ENCODE peak calls at places on chromosomes 12 and 14, in four cellular contexts. V is Calu3; L is stromal cell of bone marrow; O is naive thymus-derived CD4-positive, alpha-beta T cell. W is an unnamed sample.
A peak's percentile ranks its signal among the peaks of the same experiment; 100 is the strongest.

GRCh38 chr14:92607702-92608429 is 94.3 kb downstream of the RIN3 start:
- DNase-seq in L (peak; percentile 88), O (no peak), V (no peak), W (peak; percentile 95)

GRCh38 chr12:53053223-53054111 is 3.6 kb downstream of the TNS2 start:
- DNase-seq in V (peak; percentile 86), L (no peak), O (peak; percentile 55), W (peak; percentile 31)

GRCh38 chr14:38616959-38617358 is 361.1 kb upstream of the CLEC14A start:
- DNase-seq in V (no peak), O (no peak), L (no peak), W (peak; percentile 6)

GRCh38 chr12:29032431-29032830 is 116.6 kb upstream of the FAR2 start:
- DNase-seq in L (peak; percentile 42), V (no peak), O (no peak), W (no peak)

GRCh38 chr12:65208125-65208524 is 38.7 kb downstream of the LEMD3 start:
- DNase-seq in O (no peak), V (no peak), L (no peak), W (no peak)

GRCh38 chr12:112841891-112842290 is 50.3 kb downstream of the RPH3A start:
- DNase-seq in V (no peak), L (peak; percentile 17), O (no peak), W (peak; percentile 33)

GRCh38 chr14:36826614-36827013 is 165.0 kb downstream of the PAX9 start:
- DNase-seq in V (no peak), L (no peak), O (no peak), W (no peak)

GRCh38 chr12:47098099-47098498 is 18.3 kb upstream of the AMIGO2 start:
- DNase-seq in L (no peak), V (no peak), O (no peak), W (no peak)

GRCh38 chr14:32201196-32201815 is 539 bp upstream of the RNU6-7 start:
- DNase-seq in L (peak; percentile 11), O (peak; percentile 55), V (peak; percentile 91), W (peak; percentile 75)

GRCh38 chr12:118064608-118065007 is 3.6 kb upstream of the WSB2 start:
- DNase-seq in O (peak; percentile 27), L (no peak), V (no peak), W (no peak)

GRCh38 chr14:20976291-20976690 is 13.5 kb upstream of the METTL17 start:
- DNase-seq in V (no peak), O (no peak), L (no peak), W (no peak)

GRCh38 chr14:104420990-104421389 is 158.6 kb upstream of the C14orf180 start:
- DNase-seq in O (no peak), L (no peak), V (no peak), W (no peak)

GRCh38 chr12:120006248-120006975 is 17.4 kb downstream of the BICDL1 start:
- DNase-seq in L (no peak), V (no peak), O (no peak), W (no peak)

GRCh38 chr12:27810756-27811155 is 30.7 kb upstream of the MANSC4 start:
- DNase-seq in V (no peak), O (no peak), L (no peak), W (no peak)